ENCODE peak calls at places on chromosomes 5 and 9, in nine cellular contexts. O, R, M, J, W, B, F, S and N are unnamed samples.

GRCh38 chr5:179863449-179864085 is 5.0 kb upstream of the MRNIP start:
- DNase-seq in R (no peak), M (no peak), B (no peak), S (no peak), W (no peak), J (no peak), F (no peak), O (no peak), N (no peak)

GRCh38 chr9:81599837-81600236 is 89.5 kb downstream of the TLE1 start:
- DNase-seq in F (no peak), S (no peak), O (no peak), R (no peak), B (no peak), M (no peak), W (no peak), J (no peak), N (no peak)

GRCh38 chr9:27088981-27089380 is 20.0 kb upstream of the TEK start:
- DNase-seq in J (no peak), F (no peak), S (no peak), B (no peak), M (peak; percentile 75), R (no peak), O (no peak), W (no peak), N (no peak)

GRCh38 chr5:25119654-25120053 is 474.9 kb upstream of the CDH10 start:
- DNase-seq in M (peak; percentile 1), B (no peak), J (no peak), S (no peak), W (no peak), R (no peak), O (no peak), F (no peak), N (no peak)

GRCh38 chr5:180007582-180007981 is 64.0 kb downstream of the RNF130 start:
- DNase-seq in F (no peak), R (no peak), W (peak; percentile 49), O (no peak), M (no peak), B (no peak), J (no peak), S (no peak), N (peak; percentile 58)

GRCh38 chr9:137277329-137278041 is at the start of gene TOR4A:
- DNase-seq in F (no peak), B (no peak), J (peak; percentile 94), O (peak; percentile 81), S (peak; percentile 95), R (peak; percentile 84), W (peak; percentile 91), M (peak; percentile 94), N (peak; percentile 30)

GRCh38 chr5:69099302-69099701 is 5.5 kb downstream of the SLC30A5 start:
- DNase-seq in O (no peak), J (no peak), S (no peak), W (no peak), R (no peak), M (no peak), F (no peak), B (no peak), N (no peak)

GRCh38 chr9:133894377-133895321 is 97.5 kb downstream of the VAV2 start:
- DNase-seq in B (no peak), F (no peak), R (no peak), J (no peak), S (no peak), O (no peak), W (no peak), M (no peak), N (no peak)

GRCh38 chr9:127980056-127980705 is 608 bp downstream of the EEIG1 start:
- DNase-seq in J (peak; percentile 63), W (peak; percentile 60), B (peak; percentile 41), F (peak; percentile 29), O (no peak), M (no peak), S (peak; percentile 67), R (peak; percentile 66), N (peak; percentile 56)

GRCh38 chr9:102569436-102569835 is 425.7 kb upstream of the CYLC2 start:
- DNase-seq in F (no peak), S (no peak), J (no peak), B (no peak), M (no peak), R (no peak), O (no peak), W (no peak), N (no peak)

GRCh38 chr9:18935521-18935920 is 97.5 kb downstream of the SAXO1 start:
- DNase-seq in S (no peak), R (no peak), W (no peak), B (no peak), J (no peak), M (no peak), O (no peak), F (no peak), N (no peak)

GRCh38 chr9:13145340-13145739 is 134.2 kb downstream of the MPDZ start:
- DNase-seq in S (no peak), J (no peak), F (no peak), W (no peak), B (no peak), M (no peak), O (no peak), R (no peak), N (no peak)

GRCh38 chr5:67156976-67157583 is 39.5 kb downstream of the CD180 start:
- DNase-seq in B (no peak), J (peak; percentile 64), S (no peak), M (peak; percentile 50), W (peak; percentile 32), F (no peak), O (no peak), R (no peak), N (no peak)

GRCh38 chr5:133154274-133155088 is 102.7 kb downstream of the HSPA4 start:
- DNase-seq in F (no peak), R (no peak), J (no peak), M (no peak), S (no peak), B (no peak), W (peak; percentile 39), O (no peak), N (no peak)

GRCh38 chr5:176507911-176508310 is 29.3 kb downstream of the RNF44 start:
- DNase-seq in R (no peak), F (no peak), O (no peak), M (no peak), J (no peak), S (no peak), W (no peak), B (no peak), N (no peak)

GRCh38 chr5:84425365-84425764 is 40.7 kb upstream of the EDIL3 start:
- DNase-seq in O (no peak), F (no peak), B (no peak), M (no peak), R (no peak), W (no peak), S (no peak), J (no peak), N (no peak)

GRCh38 chr9:8115570-8115969 is 316.0 kb upstream of the DMAC1 start:
- DNase-seq in J (no peak), M (no peak), F (no peak), O (no peak), R (no peak), W (no peak), S (no peak), B (no peak), N (no peak)

GRCh38 chr5:6468104-6468503 is 19.4 kb downstream of the UBE2QL1 start:
- DNase-seq in B (no peak), M (no peak), F (no peak), W (no peak), J (no peak), R (no peak), S (no peak), O (no peak), N (no peak)

GRCh38 chr5:179188636-179189035 is 128.5 kb downstream of the ZNF354C start:
- DNase-seq in O (no peak), M (no peak), R (peak; percentile 33), F (no peak), B (no peak), W (no peak), J (no peak), S (peak; percentile 7), N (no peak)

GRCh38 chr5:39138892-39139291 is 64.7 kb upstream of the RICTOR start:
- DNase-seq in J (no peak), W (no peak), F (no peak), S (no peak), R (no peak), B (no peak), O (no peak), M (peak; percentile 88), N (no peak)

GRCh38 chr5:39140558-39141168 is 66.5 kb upstream of the RICTOR start:
- DNase-seq in F (no peak), B (no peak), W (no peak), R (no peak), S (no peak), J (no peak), O (no peak), M (no peak), N (no peak)

GRCh38 chr5:39138182-39138487 is 63.9 kb upstream of the RICTOR start:
- DNase-seq in S (no peak), O (no peak), R (no peak), M (no peak), B (no peak), F (no peak), W (no peak), J (no peak), N (no peak)

GRCh38 chr5:39132792-39133191 is 58.6 kb upstream of the RICTOR start:
- DNase-seq in F (no peak), O (no peak), S (no peak), J (no peak), M (no peak), B (no peak), W (no peak), R (no peak), N (no peak)

GRCh38 chr5:39137391-39138181 is 63.4 kb upstream of the RICTOR start:
- DNase-seq in M (no peak), W (no peak), F (no peak), S (no peak), R (no peak), O (no peak), B (no peak), J (no peak), N (no peak)
- TF ChIP-seq CTCF in M (no peak), W (peak; percentile 10), F (peak; percentile 36), S (no peak), R (no peak), O (no peak), B (peak; percentile 31), J (no peak), N (no peak)

GRCh38 chr9:71446499-71447411 is 321.6 kb downstream of the CEMIP2 start:
- DNase-seq in J (peak; percentile 65), F (peak; percentile 73), B (peak; percentile 78), M (peak; percentile 68), R (peak; percentile 42), W (peak; percentile 86), O (no peak), S (peak; percentile 49), N (peak; percentile 86)
- TF ChIP-seq CTCF in J (peak; percentile 20), F (peak; percentile 52), B (peak; percentile 44), M (no peak), R (no peak), W (peak; percentile 64), O (no peak), S (no peak), N (peak; percentile 17)

GRCh38 chr9:28971881-28972280 is 1398.6 kb upstream of the C9orf72 start:
- DNase-seq in B (no peak), F (no peak), J (peak; percentile 2), W (no peak), O (no peak), S (no peak), R (no peak), M (no peak), N (no peak)
- TF ChIP-seq CTCF in B (no peak), F (no peak), J (no peak), W (no peak), O (no peak), S (no peak), R (no peak), M (no peak), N (no peak)

GRCh38 chr5:155834271-155834975 is 492.5 kb upstream of the SGCD start:
- DNase-seq in R (no peak), S (no peak), W (no peak), M (no peak), O (no peak), B (no peak), F (no peak), J (no peak), N (no peak)
- TF ChIP-seq CTCF in R (no peak), S (no peak), W (no peak), M (no peak), O (no peak), B (no peak), F (no peak), J (no peak), N (no peak)